ENCODE peak calls at places on chromosomes 1 and 21, in eight cellular contexts. One of them, this sample, is unnamed.
A peak's percentile ranks its signal among the peaks of the same experiment; 100 is the strongest.

GRCh38 chr21:34790341-34790740 is 121.5 kb downstream of the CLIC6 start:
- DNase-seq in fibroblast of lung: no peak
- DNase-seq in vagina: no peak
- DNase-seq in GM13977: no peak
- DNase-seq in fibroblast of mammary gland: no peak
- DNase-seq in tibial nerve: no peak
- DNase-seq in foreskin keratinocyte: no peak
- DNase-seq in lower lobe of right lung: no peak
- DNase-seq in this sample: no peak

GRCh38 chr1:93155335-93155734 is 24.9 kb downstream of the TMED5 start:
- DNase-seq in fibroblast of lung: peak; percentile 7
- DNase-seq in vagina: no peak
- DNase-seq in GM13977: no peak
- DNase-seq in fibroblast of mammary gland: no peak
- DNase-seq in tibial nerve: no peak
- DNase-seq in foreskin keratinocyte: no peak
- DNase-seq in lower lobe of right lung: no peak
- DNase-seq in this sample: no peak

GRCh38 chr1:30512253-30512921 is 211.0 kb downstream of the MATN1 start:
- DNase-seq in fibroblast of lung: peak; percentile 29
- DNase-seq in vagina: peak; percentile 88
- DNase-seq in GM13977: no peak
- DNase-seq in fibroblast of mammary gland: no peak
- DNase-seq in tibial nerve: no peak
- DNase-seq in foreskin keratinocyte: no peak
- DNase-seq in lower lobe of right lung: no peak
- DNase-seq in this sample: no peak

GRCh38 chr1:40638097-40639036 is 27.1 kb downstream of the RIMS3 start:
- DNase-seq in fibroblast of lung: no peak
- DNase-seq in vagina: no peak
- DNase-seq in GM13977: no peak
- DNase-seq in fibroblast of mammary gland: no peak
- DNase-seq in tibial nerve: no peak
- DNase-seq in foreskin keratinocyte: no peak
- DNase-seq in lower lobe of right lung: no peak
- DNase-seq in this sample: no peak

GRCh38 chr1:97091679-97092078 is 370.1 kb downstream of the PTBP2 start:
- DNase-seq in fibroblast of lung: no peak
- DNase-seq in vagina: no peak
- DNase-seq in GM13977: no peak
- DNase-seq in fibroblast of mammary gland: no peak
- DNase-seq in tibial nerve: no peak
- DNase-seq in foreskin keratinocyte: no peak
- DNase-seq in lower lobe of right lung: no peak
- DNase-seq in this sample: no peak

GRCh38 chr1:40788561-40789341 is 5.2 kb downstream of the KCNQ4 start:
- DNase-seq in fibroblast of lung: no peak
- DNase-seq in vagina: no peak
- DNase-seq in GM13977: no peak
- DNase-seq in fibroblast of mammary gland: no peak
- DNase-seq in tibial nerve: no peak
- DNase-seq in foreskin keratinocyte: no peak
- DNase-seq in lower lobe of right lung: peak; percentile 28
- DNase-seq in this sample: no peak

GRCh38 chr1:234507089-234507488 is 28.1 kb upstream of the TARBP1 start:
- DNase-seq in fibroblast of lung: no peak
- DNase-seq in vagina: no peak
- DNase-seq in GM13977: no peak
- DNase-seq in fibroblast of mammary gland: no peak
- DNase-seq in tibial nerve: no peak
- DNase-seq in foreskin keratinocyte: no peak
- DNase-seq in lower lobe of right lung: no peak
- DNase-seq in this sample: no peak

GRCh38 chr21:17802568-17802967 is 16.6 kb downstream of the C21orf91 start:
- DNase-seq in fibroblast of lung: peak; percentile 74
- DNase-seq in vagina: no peak
- DNase-seq in GM13977: no peak
- DNase-seq in fibroblast of mammary gland: peak; percentile 54
- DNase-seq in tibial nerve: no peak
- DNase-seq in foreskin keratinocyte: peak; percentile 69
- DNase-seq in lower lobe of right lung: no peak
- DNase-seq in this sample: no peak

GRCh38 chr1:80462006-80462405 is 1338.7 kb upstream of the ADGRL2 start:
- DNase-seq in fibroblast of lung: no peak
- DNase-seq in vagina: no peak
- DNase-seq in GM13977: no peak
- DNase-seq in fibroblast of mammary gland: no peak
- DNase-seq in tibial nerve: no peak
- DNase-seq in foreskin keratinocyte: no peak
- DNase-seq in lower lobe of right lung: no peak
- DNase-seq in this sample: no peak

GRCh38 chr21:15741510-15741909 is 11.7 kb downstream of the USP25 start:
- DNase-seq in fibroblast of lung: peak; percentile 79
- DNase-seq in vagina: no peak
- DNase-seq in GM13977: no peak
- DNase-seq in fibroblast of mammary gland: peak; percentile 70
- DNase-seq in tibial nerve: no peak
- DNase-seq in foreskin keratinocyte: no peak
- DNase-seq in lower lobe of right lung: no peak
- DNase-seq in this sample: no peak

GRCh38 chr1:214454619-214455396 is 96.6 kb downstream of the PTPN14 start:
- DNase-seq in fibroblast of lung: peak; percentile 86
- DNase-seq in vagina: no peak
- DNase-seq in GM13977: no peak
- DNase-seq in fibroblast of mammary gland: peak; percentile 88
- DNase-seq in tibial nerve: no peak
- DNase-seq in foreskin keratinocyte: peak; percentile 75
- DNase-seq in lower lobe of right lung: no peak
- DNase-seq in this sample: no peak

GRCh38 chr1:66571789-66572188 is 37.8 kb downstream of the SGIP1 start:
- DNase-seq in fibroblast of lung: peak; percentile 75
- DNase-seq in vagina: no peak
- DNase-seq in GM13977: no peak
- DNase-seq in fibroblast of mammary gland: peak; percentile 80
- DNase-seq in tibial nerve: no peak
- DNase-seq in foreskin keratinocyte: no peak
- DNase-seq in lower lobe of right lung: no peak
- DNase-seq in this sample: no peak

GRCh38 chr21:43824250-43824882 is 35.0 kb downstream of the RRP1 start:
- DNase-seq in fibroblast of lung: peak; percentile 62
- DNase-seq in vagina: no peak
- DNase-seq in GM13977: no peak
- DNase-seq in fibroblast of mammary gland: peak; percentile 71
- DNase-seq in tibial nerve: no peak
- DNase-seq in foreskin keratinocyte: no peak
- DNase-seq in lower lobe of right lung: no peak
- DNase-seq in this sample: no peak

GRCh38 chr1:980137-980571 is 1.7 kb downstream of the PERM1 start:
- DNase-seq in fibroblast of lung: no peak
- DNase-seq in vagina: no peak
- DNase-seq in GM13977: no peak
- DNase-seq in fibroblast of mammary gland: no peak
- DNase-seq in tibial nerve: no peak
- DNase-seq in foreskin keratinocyte: no peak
- DNase-seq in lower lobe of right lung: no peak
- DNase-seq in this sample: no peak

GRCh38 chr21:39613029-39613934 is 542 bp downstream of the B3GALT5 start:
- DNase-seq in fibroblast of lung: peak; percentile 35
- DNase-seq in vagina: no peak
- DNase-seq in GM13977: no peak
- DNase-seq in fibroblast of mammary gland: no peak
- DNase-seq in tibial nerve: no peak
- DNase-seq in foreskin keratinocyte: no peak
- DNase-seq in lower lobe of right lung: no peak
- DNase-seq in this sample: no peak

GRCh38 chr1:117857434-117857833 is 72.0 kb downstream of the GDAP2 start:
- DNase-seq in fibroblast of lung: no peak
- DNase-seq in vagina: no peak
- DNase-seq in GM13977: no peak
- DNase-seq in fibroblast of mammary gland: no peak
- DNase-seq in tibial nerve: no peak
- DNase-seq in foreskin keratinocyte: no peak
- DNase-seq in lower lobe of right lung: no peak
- DNase-seq in this sample: no peak

GRCh38 chr21:45084881-45085536 is 10.6 kb downstream of the ADARB1 start:
- DNase-seq in fibroblast of lung: no peak
- DNase-seq in vagina: no peak
- DNase-seq in GM13977: no peak
- DNase-seq in fibroblast of mammary gland: no peak
- DNase-seq in tibial nerve: no peak
- DNase-seq in foreskin keratinocyte: no peak
- DNase-seq in lower lobe of right lung: no peak
- DNase-seq in this sample: no peak

GRCh38 chr1:36389960-36390359 is 4.2 kb upstream of the STK40 start:
- DNase-seq in fibroblast of lung: no peak
- DNase-seq in vagina: no peak
- DNase-seq in GM13977: no peak
- DNase-seq in fibroblast of mammary gland: no peak
- DNase-seq in tibial nerve: no peak
- DNase-seq in foreskin keratinocyte: no peak
- DNase-seq in lower lobe of right lung: no peak
- DNase-seq in this sample: no peak

GRCh38 chr1:223794040-223794880 is 51.5 kb downstream of the TP53BP2 start:
- DNase-seq in fibroblast of lung: peak; percentile 46
- DNase-seq in vagina: no peak
- DNase-seq in GM13977: no peak
- DNase-seq in fibroblast of mammary gland: no peak
- DNase-seq in tibial nerve: no peak
- DNase-seq in foreskin keratinocyte: no peak
- DNase-seq in lower lobe of right lung: no peak
- DNase-seq in this sample: no peak

GRCh38 chr1:51656374-51656773 is 39.5 kb downstream of the OSBPL9 start:
- DNase-seq in fibroblast of lung: no peak
- DNase-seq in vagina: no peak
- DNase-seq in GM13977: no peak
- DNase-seq in fibroblast of mammary gland: no peak
- DNase-seq in tibial nerve: no peak
- DNase-seq in foreskin keratinocyte: no peak
- DNase-seq in lower lobe of right lung: no peak
- DNase-seq in this sample: no peak

GRCh38 chr1:78176448-78176847 is 130.7 kb downstream of the GIPC2 start:
- DNase-seq in fibroblast of lung: peak; percentile 92
- DNase-seq in vagina: no peak
- DNase-seq in GM13977: no peak
- DNase-seq in fibroblast of mammary gland: peak; percentile 94
- DNase-seq in tibial nerve: peak; percentile 16
- DNase-seq in foreskin keratinocyte: peak; percentile 74
- DNase-seq in lower lobe of right lung: no peak
- DNase-seq in this sample: no peak

GRCh38 chr1:114214016-114214415 is 60.3 kb upstream of the SYT6 start:
- DNase-seq in fibroblast of lung: no peak
- DNase-seq in vagina: no peak
- DNase-seq in GM13977: no peak
- DNase-seq in fibroblast of mammary gland: no peak
- DNase-seq in tibial nerve: no peak
- DNase-seq in foreskin keratinocyte: no peak
- DNase-seq in lower lobe of right lung: no peak
- DNase-seq in this sample: no peak

DNA sequence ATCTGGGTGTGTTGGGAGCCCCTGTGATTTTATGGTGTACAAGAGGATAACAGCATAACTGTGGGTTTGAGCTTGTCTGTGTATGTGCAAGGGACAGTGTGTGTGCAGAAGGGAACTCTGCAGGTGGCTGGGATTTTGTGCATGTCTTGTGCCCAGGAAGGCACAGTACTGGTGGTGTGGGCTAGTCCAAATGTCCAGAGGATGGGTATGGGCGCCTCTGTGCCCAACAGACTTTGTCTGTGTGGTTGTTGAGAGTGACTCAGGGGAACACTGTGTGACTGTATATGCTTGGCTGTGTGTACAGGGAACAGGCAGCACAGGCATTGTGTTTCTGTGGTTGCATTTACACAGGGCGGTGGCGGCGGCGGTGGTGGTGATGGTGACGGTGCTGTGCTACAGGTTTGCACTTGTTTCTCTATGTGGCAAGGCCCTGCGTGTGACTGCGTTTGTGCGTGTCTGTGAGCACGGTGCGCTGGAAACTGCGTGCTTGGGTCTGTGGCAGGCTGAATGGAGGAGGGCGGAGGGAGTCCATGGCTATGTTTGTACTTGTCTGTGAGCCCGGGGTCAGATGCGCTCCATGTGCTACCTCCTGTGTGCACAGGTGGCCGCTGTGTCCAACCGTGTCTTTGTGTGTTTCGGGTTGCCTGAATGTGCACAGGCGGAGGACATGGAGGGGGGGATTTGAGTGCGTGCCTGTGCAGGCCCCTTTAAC is 32.3 kb upstream of the WASF2 start:
- DNase-seq in fibroblast of lung: peak; percentile 55
- DNase-seq in vagina: no peak
- DNase-seq in GM13977: no peak
- DNase-seq in fibroblast of mammary gland: peak; percentile 57
- DNase-seq in tibial nerve: no peak
- DNase-seq in foreskin keratinocyte: peak; percentile 92
- DNase-seq in lower lobe of right lung: peak; percentile 70
- DNase-seq in this sample: no peak
- TF ChIP-seq CTCF in fibroblast of lung: no peak
- TF ChIP-seq CTCF in vagina: no peak
- TF ChIP-seq CTCF in GM13977: no peak
- TF ChIP-seq CTCF in fibroblast of mammary gland: no peak
- TF ChIP-seq CTCF in tibial nerve: no peak
- TF ChIP-seq CTCF in foreskin keratinocyte: peak; percentile 39
- TF ChIP-seq CTCF in lower lobe of right lung: no peak
- TF ChIP-seq CTCF in this sample: no peak

GRCh38 chr1:62307516-62308492 is 11.4 kb downstream of the KANK4 start:
- DNase-seq in fibroblast of lung: no peak
- DNase-seq in vagina: no peak
- DNase-seq in GM13977: no peak
- DNase-seq in fibroblast of mammary gland: peak; percentile 18
- DNase-seq in tibial nerve: no peak
- DNase-seq in foreskin keratinocyte: no peak
- DNase-seq in lower lobe of right lung: no peak
- DNase-seq in this sample: no peak
- TF ChIP-seq CTCF in fibroblast of lung: no peak
- TF ChIP-seq CTCF in vagina: no peak
- TF ChIP-seq CTCF in GM13977: no peak
- TF ChIP-seq CTCF in fibroblast of mammary gland: no peak
- TF ChIP-seq CTCF in tibial nerve: no peak
- TF ChIP-seq CTCF in foreskin keratinocyte: no peak
- TF ChIP-seq CTCF in lower lobe of right lung: no peak
- TF ChIP-seq CTCF in this sample: no peak

GRCh38 chr1:205993068-205993467 is 10.1 kb downstream of the RAB7B start:
- DNase-seq in fibroblast of lung: no peak
- DNase-seq in vagina: no peak
- DNase-seq in GM13977: no peak
- DNase-seq in fibroblast of mammary gland: no peak
- DNase-seq in tibial nerve: no peak
- DNase-seq in foreskin keratinocyte: no peak
- DNase-seq in lower lobe of right lung: no peak
- DNase-seq in this sample: no peak
- TF ChIP-seq CTCF in fibroblast of lung: no peak
- TF ChIP-seq CTCF in vagina: no peak
- TF ChIP-seq CTCF in GM13977: no peak
- TF ChIP-seq CTCF in fibroblast of mammary gland: no peak
- TF ChIP-seq CTCF in tibial nerve: no peak
- TF ChIP-seq CTCF in foreskin keratinocyte: no peak
- TF ChIP-seq CTCF in lower lobe of right lung: no peak
- TF ChIP-seq CTCF in this sample: no peak

DNA sequence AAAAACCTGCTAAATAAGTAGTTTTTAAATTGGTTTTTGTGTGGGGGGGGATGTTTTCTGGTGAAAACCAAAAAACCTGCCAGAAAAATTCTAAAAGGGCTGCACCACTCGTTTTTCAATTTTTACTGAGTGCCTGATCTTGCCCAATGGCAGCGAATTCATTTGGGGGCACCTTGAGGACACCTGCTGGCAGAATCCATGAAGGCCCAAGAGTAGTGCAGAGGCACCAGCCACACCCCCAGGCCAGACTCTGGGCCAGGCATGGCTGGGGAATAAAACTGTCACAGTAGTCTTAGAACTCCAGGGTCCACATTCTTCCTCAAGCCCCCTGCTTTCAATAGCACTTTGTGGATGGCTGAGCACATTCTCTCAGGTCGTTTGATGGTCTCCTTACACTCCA is 50.3 kb downstream of the GLIS1 start:
- DNase-seq in fibroblast of lung: no peak
- DNase-seq in vagina: no peak
- DNase-seq in GM13977: no peak
- DNase-seq in fibroblast of mammary gland: no peak
- DNase-seq in tibial nerve: no peak
- DNase-seq in foreskin keratinocyte: no peak
- DNase-seq in lower lobe of right lung: no peak
- DNase-seq in this sample: no peak
- TF ChIP-seq CTCF in fibroblast of lung: no peak
- TF ChIP-seq CTCF in vagina: no peak
- TF ChIP-seq CTCF in GM13977: no peak
- TF ChIP-seq CTCF in fibroblast of mammary gland: no peak
- TF ChIP-seq CTCF in tibial nerve: no peak
- TF ChIP-seq CTCF in foreskin keratinocyte: peak; percentile 33
- TF ChIP-seq CTCF in lower lobe of right lung: no peak
- TF ChIP-seq CTCF in this sample: no peak